ENCODE peak calls at places on chromosomes 4 and X, in five cellular contexts. G is HepG2, I is transverse colon, W is breast epithelium, A is stomach. C is an unnamed sample.

GRCh38 chr4:37243061-37243460 is 1.5 kb upstream of the NWD2 start:
- DNase-seq in G (no peak), I (peak), W (no peak), A (no peak), C (no peak)

GRCh38 chr4:37586194-37586593 is 100.0 kb downstream of the RELL1 start:
- DNase-seq in G (no peak), I (no peak), W (no peak), A (no peak), C (no peak)

GRCh38 chr4:152729466-152729865 is 49.7 kb upstream of the TMEM154 start:
- DNase-seq in G (no peak), I (no peak), W (no peak), A (no peak), C (no peak)

GRCh38 chr4:182924497-182924896 is 7.3 kb upstream of the DCTD start:
- DNase-seq in G (no peak), I (no peak), W (no peak), A (no peak), C (no peak)

GRCh38 chr4:1010522-1011021 is 854 bp upstream of the FGFRL1 start:
- DNase-seq in G (no peak), I (peak), W (no peak), A (peak), C (no peak)

GRCh38 chr4:94534401-94535312 is 82.9 kb downstream of the PDLIM5 start:
- DNase-seq in G (no peak), I (no peak), W (no peak), A (no peak), C (no peak)

GRCh38 chr4:21948347-21949072 is at the start of gene KCNIP4:
- DNase-seq in G (no peak), I (peak), W (no peak), A (no peak), C (no peak)

GRCh38 chr4:129641179-129641578 is 545.2 kb downstream of the C4orf33 start:
- DNase-seq in G (peak), I (peak), W (no peak), A (peak), C (no peak)

GRCh38 chrX:31223817-31224216 is 152.0 kb upstream of the FTHL17 start:
- DNase-seq in G (no peak), I (no peak), W (no peak), A (no peak), C (no peak)

GRCh38 chr4:41602113-41602512 is 64.2 kb downstream of the LIMCH1 start:
- DNase-seq in G (no peak), I (no peak), W (no peak), A (no peak), C (no peak)

GRCh38 chr4:159370316-159370715 is 267.4 kb downstream of the RAPGEF2 start:
- DNase-seq in G (no peak), I (no peak), W (no peak), A (no peak), C (no peak)

GRCh38 chr4:183256756-183257385 is 63.2 kb downstream of the CLDN22 start:
- DNase-seq in G (peak), I (peak), W (no peak), A (peak), C (peak)

GRCh38 chr4:77157859-77158486 is 966 bp downstream of the CCNG2 start:
- DNase-seq in G (peak), I (peak), W (peak), A (peak), C (peak)

GRCh38 chr4:85751907-85752306 is 277.0 kb downstream of the ARHGAP24 start:
- DNase-seq in G (no peak), I (no peak), W (no peak), A (no peak), C (no peak)

GRCh38 chr4:149321438-149321837 is 494.2 kb downstream of the IQCM start:
- DNase-seq in G (no peak), I (no peak), W (no peak), A (no peak), C (no peak)

GRCh38 chrX:12716574-12716973 is 74.6 kb upstream of the PRPS2 start:
- DNase-seq in G (no peak), I (no peak), W (no peak), A (no peak), C (no peak)

GRCh38 chrX:20046864-20047263 is 56.0 kb upstream of the BCLAF3 start:
- DNase-seq in G (no peak), I (no peak), W (no peak), A (no peak), C (no peak)

GRCh38 chr4:155787113-155787710 is 28.4 kb downstream of the GUCY1B1 start:
- DNase-seq in G (peak), I (no peak), W (no peak), A (no peak), C (no peak)

GRCh38 chr4:120659626-120660170 is 262.8 kb downstream of the PRDM5 start:
- DNase-seq in G (no peak), I (no peak), W (no peak), A (no peak), C (no peak)

GRCh38 chr4:119748853-119749252 is 120.2 kb upstream of the PDE5A start:
- DNase-seq in G (no peak), I (no peak), W (no peak), A (no peak), C (no peak)

GRCh38 chrX:130125090-130125489 is 14.8 kb upstream of the ELF4 start:
- DNase-seq in G (no peak), I (peak), W (peak), A (peak), C (no peak)

DNA sequence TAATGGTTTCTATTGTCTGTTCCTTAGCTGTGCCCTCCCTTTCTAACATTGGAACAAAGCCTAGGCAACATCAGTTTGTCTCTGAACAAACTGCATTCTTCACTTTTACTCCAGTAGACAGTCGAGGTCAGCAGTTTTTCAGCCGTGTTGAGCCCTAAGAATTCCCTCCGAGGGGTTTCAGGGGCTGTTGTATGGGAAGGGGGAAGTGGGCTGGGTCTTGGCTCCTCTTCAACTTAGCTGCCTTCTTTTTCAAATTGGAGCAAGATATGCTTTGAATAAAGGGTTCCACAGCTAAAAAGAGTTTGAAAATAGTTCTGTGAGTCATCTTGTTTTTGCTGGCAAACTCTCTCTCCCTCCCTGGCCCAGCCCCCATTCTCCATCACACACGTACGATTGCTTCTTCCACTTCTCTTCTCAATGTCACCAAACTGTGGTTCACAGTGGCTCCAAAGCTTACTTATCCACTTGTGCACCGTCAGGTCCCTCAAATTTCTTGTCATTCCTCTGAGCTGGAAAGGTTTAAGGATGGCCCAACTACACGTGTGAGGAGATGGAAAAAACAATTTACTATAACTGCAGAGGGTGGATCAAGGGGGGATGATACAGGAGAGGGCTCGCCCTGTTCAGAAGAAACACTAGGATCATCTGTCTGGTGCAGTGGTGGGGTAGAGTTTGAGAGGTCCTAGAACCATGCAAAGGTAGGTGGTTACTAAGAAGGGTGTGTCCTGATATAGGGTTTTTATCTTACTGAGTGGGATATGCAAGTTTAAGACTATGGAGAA is 9.2 kb upstream of the MAML3 start:
- DNase-seq in G (no peak), I (no peak), W (no peak), A (no peak), C (no peak)
- TF ChIP-seq POLR2AphosphoS5 in G (no peak), I (no peak), W (no peak), A (no peak), C (no peak)

GRCh38 chr4:73451978-73452747 is 16.1 kb downstream of the AFP start:
- DNase-seq in G (no peak), I (no peak), W (no peak), A (no peak), C (no peak)

GRCh38 chr4:73453701-73454005 is 17.6 kb downstream of the AFP start:
- DNase-seq in G (no peak), I (no peak), W (no peak), A (no peak), C (no peak)

GRCh38 chr4:73450398-73451004 is 14.5 kb downstream of the AFP start:
- DNase-seq in G (no peak), I (no peak), W (no peak), A (no peak), C (no peak)

GRCh38 chr4:73452953-73453700 is 17.1 kb downstream of the AFP start:
- DNase-seq in G (peak), I (peak), W (no peak), A (no peak), C (no peak)

DNA sequence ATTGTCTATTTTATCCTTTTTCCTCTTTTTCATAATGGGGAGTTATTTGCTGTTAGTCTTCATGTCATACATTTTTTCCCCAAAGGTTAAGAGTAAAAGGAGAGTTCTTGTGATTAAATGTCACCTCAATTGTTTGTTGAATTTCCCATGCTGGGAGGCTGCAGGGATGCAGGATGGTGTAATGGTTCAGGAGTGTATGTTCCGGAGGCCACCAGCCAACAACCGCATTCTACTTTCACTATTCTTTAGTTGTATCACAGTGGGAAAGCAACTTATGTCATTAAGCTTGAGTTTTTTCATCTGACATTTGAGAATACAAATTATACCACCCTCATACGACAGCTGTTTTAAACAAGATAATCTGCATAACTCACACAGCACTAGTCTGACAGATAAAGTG is 15.4 kb downstream of the AFP start:
- DNase-seq in G (no peak), I (no peak), W (no peak), A (no peak), C (no peak)
- TF ChIP-seq POLR2AphosphoS5 in G (peak), I (no peak), W (no peak), A (no peak), C (no peak)

GRCh38 chr4:38967260-38968095 is 64.7 kb downstream of the TMEM156 start:
- DNase-seq in G (peak), I (no peak), W (no peak), A (no peak), C (no peak)
- TF ChIP-seq POLR2AphosphoS5 in G (no peak), I (peak), W (no peak), A (peak), C (no peak)

GRCh38 chr4:174055344-174055743 is 228.1 kb downstream of the FBXO8 start:
- DNase-seq in G (no peak), I (no peak), W (no peak), A (no peak), C (no peak)
- TF ChIP-seq POLR2AphosphoS5 in G (no peak), I (no peak), W (no peak), A (no peak), C (no peak)